ENCODE peak calls at places on chromosomes 2 and 18, in six cellular contexts. M is astrocyte of the cerebellum, N is cardiac muscle cell, T is WTC11, H is AG09309, S is progenitor cell of endocrine pancreas. W is an unnamed sample.

GRCh38 chr2:42967959-42968674 is 175.7 kb upstream of the HAAO start:
- DNase-seq in M (peak), N (no peak), T (no peak), H (peak), S (no peak), W (peak)

GRCh38 chr2:6872412-6872811 is 5.2 kb upstream of the RSAD2 start:
- DNase-seq in T (no peak), H (no peak), S (no peak), M (no peak), N (no peak), W (no peak)

GRCh38 chr2:46779447-46779941 is 136.1 kb downstream of the MCFD2 start:
- DNase-seq in H (no peak), T (no peak), N (no peak), M (peak), S (no peak), W (peak)

GRCh38 chr2:239155806-239156480 is 244.9 kb downstream of the HDAC4 start:
- DNase-seq in H (no peak), S (no peak), M (no peak), T (no peak), N (no peak), W (no peak)

GRCh38 chr2:124323321-124323720 is 298.2 kb downstream of the CNTNAP5 start:
- DNase-seq in T (no peak), N (no peak), H (no peak), S (no peak), M (no peak), W (peak)

GRCh38 chr2:45816273-45816672 is 164.8 kb downstream of the PRKCE start:
- DNase-seq in N (no peak), S (no peak), T (no peak), H (no peak), M (no peak), W (peak)

GRCh38 chr2:83221258-83221657 is 1237.8 kb downstream of the SUCLG1 start:
- DNase-seq in H (peak), S (no peak), N (no peak), T (no peak), M (no peak), W (peak)

GRCh38 chr2:174026122-174026845 is 61.1 kb upstream of the SP3 start:
- DNase-seq in T (no peak), S (no peak), H (no peak), N (no peak), M (no peak), W (peak)

GRCh38 chr2:65587779-65588178 is 155.4 kb upstream of the SPRED2 start:
- DNase-seq in T (no peak), N (no peak), H (no peak), S (no peak), M (no peak), W (no peak)

GRCh38 chr2:28296904-28297303 is 95.8 kb upstream of the FOSL2 start:
- DNase-seq in T (no peak), N (no peak), S (no peak), H (no peak), M (no peak), W (peak)

GRCh38 chr2:8884812-8885211 is 47.4 kb upstream of the KIDINS220 start:
- DNase-seq in H (no peak), N (no peak), T (no peak), M (no peak), S (no peak), W (no peak)

GRCh38 chr2:174235680-174236079 is 12.7 kb downstream of the OLA1 start:
- DNase-seq in S (no peak), M (peak), H (no peak), N (no peak), T (no peak), W (peak)

GRCh38 chr2:236769981-236770671 is 200.5 kb downstream of the ACKR3 start:
- DNase-seq in T (no peak), S (no peak), H (peak), N (no peak), M (peak), W (peak)

GRCh38 chr2:122191331-122191730 is 435.9 kb downstream of the TSN start:
- DNase-seq in M (no peak), N (peak), H (no peak), S (peak), T (peak), W (peak)

GRCh38 chr2:201235865-201236811 is 24.2 kb upstream of the CASP8 start:
- DNase-seq in N (peak), H (peak), S (no peak), M (peak), T (peak), W (peak)

GRCh38 chr18:77749189-77749588 is 499.5 kb downstream of the GALR1 start:
- DNase-seq in S (no peak), T (peak), N (peak), H (no peak), M (no peak), W (no peak)

GRCh38 chr2:223230352-223230751 is 178.4 kb downstream of the KCNE4 start:
- DNase-seq in H (no peak), S (no peak), T (no peak), N (no peak), M (no peak), W (no peak)

GRCh38 chr2:195322324-195322723 is 334.7 kb upstream of the SLC39A10 start:
- DNase-seq in N (peak), M (no peak), H (no peak), S (no peak), T (no peak), W (no peak)

GRCh38 chr2:12534646-12535263 is 182.0 kb upstream of the TRIB2 start:
- DNase-seq in M (peak), T (no peak), H (peak), S (no peak), N (no peak), W (peak)

GRCh38 chr2:69742170-69742952 is 427 bp downstream of the ANXA4 start:
- DNase-seq in T (peak), S (no peak), M (no peak), N (no peak), H (no peak), W (no peak)

GRCh38 chr2:226712941-226713340 is 86.7 kb downstream of the IRS1 start:
- DNase-seq in N (peak), T (no peak), S (no peak), H (no peak), M (no peak), W (peak)

GRCh38 chr2:47161475-47161874 is 6.4 kb upstream of the STPG4 start:
- DNase-seq in N (no peak), S (no peak), T (no peak), M (no peak), H (no peak), W (no peak)

GRCh38 chr2:102925003-102925402 is 163.2 kb downstream of the TMEM182 start:
- DNase-seq in M (no peak), H (no peak), T (no peak), S (no peak), N (no peak), W (no peak)

GRCh38 chr2:28583899-28584553 is 88.2 kb downstream of the PLB1 start:
- DNase-seq in S (no peak), N (no peak), M (peak), H (peak), T (no peak), W (peak)

GRCh38 chr2:53202063-53202462 is 565.5 kb upstream of the CHAC2 start:
- DNase-seq in S (no peak), M (peak), T (no peak), H (peak), N (peak), W (peak)

GRCh38 chr2:120620025-120620793 is 115.5 kb upstream of the GLI2 start:
- DNase-seq in T (no peak), H (peak), M (no peak), S (no peak), N (no peak), W (no peak)

GRCh38 chr2:85705680-85706039 is 11.5 kb downstream of the GNLY start:
- DNase-seq in T (no peak), N (no peak), M (peak), S (no peak), H (peak), W (peak)

GRCh38 chr18:45060102-45060501 is 379.4 kb downstream of the SETBP1 start:
- DNase-seq in N (no peak), H (no peak), S (no peak), M (no peak), T (no peak), W (peak)

GRCh38 chr2:239828192-239828972 is 196.8 kb downstream of the NDUFA10 start:
- DNase-seq in M (no peak), S (peak), N (no peak), T (no peak), H (no peak), W (no peak)

GRCh38 chr2:94762600-94762999 is 108.6 kb upstream of the TEKT4 start:
- DNase-seq in M (no peak), T (no peak), S (no peak), H (no peak), N (no peak), W (no peak)

GRCh38 chr18:31992836-31993575 is 25.6 kb upstream of the RNF125 start:
- DNase-seq in H (no peak), N (peak), T (no peak), M (peak), S (no peak), W (peak)

GRCh38 chr2:20398956-20399567 is 47.8 kb upstream of the RHOB start:
- DNase-seq in T (no peak), H (no peak), S (no peak), N (no peak), M (no peak), W (no peak)

GRCh38 chr18:63317556-63317946 is 2.0 kb downstream of the BCL2 start:
- DNase-seq in N (no peak), H (no peak), T (no peak), S (no peak), M (no peak), W (no peak)

GRCh38 chr18:63320041-63320689 is 596 bp upstream of the BCL2 start:
- DNase-seq in N (peak), M (peak), S (peak), H (no peak), T (peak), W (peak)

GRCh38 chr18:63317982-63318881 is 1.3 kb downstream of the BCL2 start:
- DNase-seq in M (no peak), S (peak), T (peak), H (no peak), N (peak), W (no peak)

GRCh38 chr18:63319383-63320040 is at the start of gene BCL2:
- DNase-seq in S (no peak), M (no peak), T (peak), N (peak), H (no peak), W (peak)

DNA sequence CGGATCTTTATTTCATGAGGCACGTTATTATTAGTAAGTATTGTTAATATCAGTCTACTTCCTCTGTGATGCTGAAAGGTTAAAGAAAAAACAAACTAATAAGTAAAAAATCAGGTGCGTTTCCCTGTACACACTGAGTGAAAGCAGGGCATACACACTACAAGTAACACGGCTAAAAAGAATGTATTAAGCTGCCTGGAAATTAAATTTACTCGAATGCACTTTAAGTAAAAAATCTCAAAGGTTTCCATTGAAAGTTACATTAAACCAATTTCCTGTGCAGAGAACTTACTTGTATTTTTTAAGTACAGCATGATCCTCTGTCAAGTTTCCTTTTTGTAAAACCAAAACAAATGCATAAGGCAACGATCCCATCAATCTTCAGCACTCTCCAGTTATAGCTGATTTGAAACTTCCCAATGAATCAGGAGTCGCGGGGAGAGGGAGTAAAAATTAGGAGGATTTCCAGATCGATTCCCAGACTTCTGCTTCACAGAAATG is 637 bp downstream of the BCL2 start:
- DNase-seq in M (no peak), N (no peak), T (no peak), H (no peak), S (no peak), W (no peak)
- TF ChIP-seq CTCF in M (no peak), N (no peak), T (no peak), H (no peak), S (no peak), W (no peak)

GRCh38 chr18:50340078-50340477 is 34.8 kb upstream of the SKA1 start:
- DNase-seq in N (no peak), S (no peak), T (peak), M (no peak), H (no peak), W (no peak)
- TF ChIP-seq CTCF in N (no peak), S (no peak), T (peak), M (no peak), H (no peak), W (no peak)

GRCh38 chr2:182649316-182649715 is 66.7 kb upstream of the DNAJC10 start:
- DNase-seq in M (no peak), S (no peak), H (no peak), T (peak), N (peak), W (peak)
- TF ChIP-seq CTCF in M (peak), S (peak), H (peak), T (peak), N (peak), W (peak)

GRCh38 chr18:46953195-46953594 is 35.8 kb downstream of the KATNAL2 start:
- DNase-seq in H (no peak), T (no peak), N (no peak), M (no peak), S (no peak), W (no peak)

GRCh38 chr18:46946656-46947282 is 29.4 kb downstream of the KATNAL2 start:
- DNase-seq in T (peak), H (no peak), M (peak), S (peak), N (peak), W (peak)

GRCh38 chr18:46950064-46950656 is 32.8 kb downstream of the KATNAL2 start:
- DNase-seq in M (no peak), S (no peak), T (no peak), H (no peak), N (peak), W (peak)
- TF ChIP-seq CTCF in M (peak), S (peak), T (peak), H (peak), N (peak), W (peak)

DNA sequence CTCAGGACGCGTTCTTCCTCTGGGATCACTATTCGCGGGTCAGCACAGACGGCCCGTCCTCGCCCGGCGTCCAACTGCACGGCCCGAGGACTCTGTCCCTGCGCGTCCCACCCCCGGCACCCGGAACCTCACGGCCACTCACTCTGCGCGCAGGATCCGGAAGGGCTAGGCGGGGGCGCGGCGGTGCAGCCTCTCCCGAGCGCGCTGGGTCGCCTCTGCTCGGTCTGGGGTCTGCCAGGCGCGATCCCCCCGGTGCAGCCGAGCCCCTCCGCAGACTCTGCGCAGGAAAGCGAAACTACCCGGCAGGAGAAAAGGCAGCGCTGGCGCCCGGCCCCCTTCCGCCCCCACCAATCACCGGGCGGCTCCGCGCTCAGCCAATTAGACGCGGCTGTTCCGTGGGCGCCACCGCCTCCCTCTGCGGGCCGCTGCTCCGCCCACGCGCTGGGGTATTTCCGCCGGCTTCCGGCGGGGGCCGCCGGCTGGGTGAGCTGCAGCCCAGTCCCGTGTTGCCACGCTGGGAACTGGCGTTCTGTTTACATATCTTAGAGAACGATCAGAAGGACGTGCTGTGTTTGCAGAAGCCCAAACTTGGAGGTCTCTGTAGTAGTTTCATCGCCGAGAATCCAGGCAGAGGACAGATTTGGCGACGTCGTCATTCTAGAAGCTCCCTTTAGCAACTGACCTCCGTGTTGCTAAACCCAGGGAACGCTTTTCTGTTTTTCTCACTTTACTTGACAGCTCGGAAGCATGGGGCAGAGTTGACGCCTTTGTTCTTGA is at the start of gene STAT1:
- DNase-seq in H (peak), M (peak), S (peak), N (peak), T (peak), W (peak)
- TF ChIP-seq CTCF in H (no peak), M (no peak), S (no peak), N (no peak), T (no peak), W (no peak)

GRCh38 chr2:241182531-241183133 is 5.8 kb upstream of the ANO7 start:
- DNase-seq in N (no peak), M (no peak), T (no peak), H (no peak), S (no peak), W (no peak)

GRCh38 chr2:241177935-241178334 is 10.5 kb upstream of the ANO7 start:
- DNase-seq in H (no peak), M (no peak), N (no peak), S (no peak), T (no peak), W (no peak)

GRCh38 chr2:241179894-241180293 is 8.6 kb upstream of the ANO7 start:
- DNase-seq in M (no peak), T (no peak), H (no peak), S (no peak), N (no peak), W (peak)

GRCh38 chr2:241182126-241182525 is 6.4 kb upstream of the ANO7 start:
- DNase-seq in M (no peak), T (no peak), H (no peak), N (no peak), S (no peak), W (no peak)

GRCh38 chr2:241180495-241180894 is 8.0 kb upstream of the ANO7 start:
- DNase-seq in M (no peak), N (peak), T (peak), S (no peak), H (no peak), W (no peak)
- TF ChIP-seq CTCF in M (no peak), N (no peak), T (no peak), S (no peak), H (no peak), W (no peak)

DNA sequence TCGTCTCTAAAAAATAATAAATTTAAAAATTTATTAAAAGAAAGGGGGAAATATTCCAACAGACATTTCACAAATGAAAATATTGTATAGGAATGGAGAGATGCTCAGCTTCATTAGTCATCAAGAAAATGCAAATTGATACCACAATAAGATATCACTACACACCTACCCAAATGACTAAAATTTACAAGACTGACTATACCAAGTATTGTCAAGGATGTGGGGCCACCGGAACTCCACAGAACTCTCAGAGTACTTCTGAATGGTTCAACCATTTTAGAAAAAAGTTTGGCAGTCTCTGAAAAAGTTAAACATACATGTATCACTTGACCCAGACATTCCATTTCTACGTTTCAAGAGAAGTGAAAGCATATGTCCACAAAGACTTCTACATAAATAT is 163.4 kb downstream of the EHBP1 start:
- DNase-seq in H (no peak), M (no peak), N (no peak), S (no peak), T (no peak), W (no peak)
- TF ChIP-seq CTCF in H (no peak), M (no peak), N (no peak), S (no peak), T (no peak), W (no peak)

GRCh38 chr18:57542801-57543427 is 43.6 kb downstream of the FECH start:
- DNase-seq in T (no peak), N (no peak), M (no peak), H (peak), S (no peak), W (no peak)

GRCh38 chr18:57547260-57547659 is 39.2 kb downstream of the FECH start:
- DNase-seq in M (no peak), H (no peak), T (no peak), S (no peak), N (no peak), W (no peak)

GRCh38 chr18:57542126-57542525 is 44.4 kb downstream of the FECH start:
- DNase-seq in S (no peak), H (peak), M (no peak), N (no peak), T (no peak), W (peak)

GRCh38 chr18:57543560-57543959 is 42.9 kb downstream of the FECH start:
- DNase-seq in N (no peak), M (no peak), T (no peak), S (no peak), H (no peak), W (no peak)

DNA sequence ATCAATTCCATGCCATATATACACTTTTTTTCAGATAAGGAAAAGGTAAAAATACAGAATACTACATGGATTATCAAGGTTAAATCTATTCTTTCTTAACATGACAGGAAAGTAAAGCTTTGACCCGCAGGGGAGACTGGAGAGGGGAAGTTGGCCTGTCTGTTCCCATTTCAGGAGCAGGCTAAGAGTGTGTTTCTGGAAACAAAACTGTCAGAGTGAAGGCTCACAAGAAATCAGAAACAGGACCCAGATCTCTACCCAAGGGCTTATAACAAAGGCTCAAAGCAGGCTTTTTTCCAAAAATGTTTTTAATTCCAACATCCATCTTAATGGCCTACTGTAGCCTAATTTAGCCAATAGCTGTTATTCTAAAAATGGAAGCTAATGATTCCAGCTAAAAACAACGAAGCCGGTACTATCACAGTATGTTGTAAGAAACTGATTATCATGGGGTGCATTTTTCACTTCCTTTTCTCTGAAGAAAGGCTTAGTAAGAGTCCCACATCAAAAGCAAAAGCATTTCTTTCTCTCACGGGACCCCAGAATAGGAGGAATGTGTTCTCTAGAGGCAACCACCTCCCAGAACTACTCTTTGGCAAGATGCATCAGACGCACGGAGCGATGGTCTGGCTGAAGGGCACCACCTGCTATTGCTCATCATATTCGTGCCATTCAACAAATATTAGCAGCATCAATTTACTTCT is 41.4 kb downstream of the FECH start:
- DNase-seq in M (no peak), S (no peak), T (no peak), H (no peak), N (no peak), W (no peak)
- TF ChIP-seq CTCF in M (no peak), S (no peak), T (no peak), H (no peak), N (no peak), W (no peak)